ENCODE peak calls at places on chromosome X, in five cellular contexts. X is cardiac fibroblast, H is brain microvascular endothelial cell, Q is HCT116, C is choroid plexus epithelial cell. M is an unnamed sample.

GRCh38 chrX:9318213-9318612 is 146.6 kb upstream of the TBL1X start:
- DNase-seq in Q (no peak), H (no peak), C (no peak), X (no peak), M (no peak)

GRCh38 chrX:18885317-18886004 is 98.5 kb downstream of the PHKA2 start:
- DNase-seq in H (no peak), Q (no peak), X (peak), C (peak), M (peak)

GRCh38 chrX:35016051-35016450 is 73.5 kb downstream of the FAM47B start:
- DNase-seq in C (peak), H (peak), X (peak), Q (no peak), M (no peak)

GRCh38 chrX:123818243-123818642 is 41.6 kb upstream of the XIAP start:
- DNase-seq in X (peak), Q (no peak), C (peak), H (peak), M (peak)

GRCh38 chrX:53048169-53049126 is at the start of gene GPR173:
- DNase-seq in C (peak), H (peak), Q (no peak), X (peak), M (peak)

GRCh38 chrX:4253092-4253491 is 539.6 kb upstream of the PRKX start:
- DNase-seq in H (no peak), X (no peak), C (no peak), Q (no peak), M (no peak)

GRCh38 chrX:33211356-33212254 is at the start of gene DMD:
- DNase-seq in H (peak), X (peak), Q (no peak), C (peak), M (peak)

GRCh38 chrX:15815779-15816452 is 25.6 kb downstream of the ZRSR2 start:
- DNase-seq in C (peak), X (peak), Q (peak), H (no peak), M (peak)

GRCh38 chrX:39855748-39856129 is 242.0 kb downstream of the BCOR start:
- DNase-seq in X (peak), C (no peak), Q (peak), H (peak), M (peak)

GRCh38 chrX:83469551-83469950 is 38.5 kb upstream of the POU3F4 start:
- DNase-seq in X (peak), H (no peak), C (peak), Q (no peak), M (peak)

GRCh38 chrX:119407681-119408080 is 8.5 kb downstream of the SLC25A43 start:
- DNase-seq in X (peak), C (no peak), H (peak), Q (no peak), M (peak)

GRCh38 chrX:129682979-129683378 is 28.2 kb upstream of the APLN start:
- DNase-seq in C (no peak), Q (no peak), H (no peak), X (no peak), M (no peak)

GRCh38 chrX:129678881-129679195 is 24.1 kb upstream of the APLN start:
- DNase-seq in Q (no peak), X (no peak), C (no peak), H (no peak), M (no peak)

GRCh38 chrX:129679856-129680255 is 25.1 kb upstream of the APLN start:
- DNase-seq in H (no peak), X (peak), Q (no peak), C (no peak), M (peak)

GRCh38 chrX:129678176-129678880 is 23.6 kb upstream of the APLN start:
- DNase-seq in Q (no peak), C (no peak), H (no peak), X (no peak), M (no peak)
- TF ChIP-seq CTCF in Q (no peak), C (no peak), H (no peak), X (no peak), M (no peak)

GRCh38 chrX:85288992-85289723 is 45.4 kb downstream of the ZNF711 start:
- DNase-seq in X (no peak), Q (no peak), H (no peak), C (no peak), M (no peak)
- TF ChIP-seq CTCF in X (no peak), Q (peak), H (no peak), C (no peak), M (no peak)

GRCh38 chrX:102129473-102129872 is 4.0 kb downstream of the TCEAL2 start:
- DNase-seq in X (peak), Q (no peak), H (no peak), C (peak), M (peak)
- TF ChIP-seq CTCF in X (peak), Q (peak), H (peak), C (peak), M (peak)

DNA sequence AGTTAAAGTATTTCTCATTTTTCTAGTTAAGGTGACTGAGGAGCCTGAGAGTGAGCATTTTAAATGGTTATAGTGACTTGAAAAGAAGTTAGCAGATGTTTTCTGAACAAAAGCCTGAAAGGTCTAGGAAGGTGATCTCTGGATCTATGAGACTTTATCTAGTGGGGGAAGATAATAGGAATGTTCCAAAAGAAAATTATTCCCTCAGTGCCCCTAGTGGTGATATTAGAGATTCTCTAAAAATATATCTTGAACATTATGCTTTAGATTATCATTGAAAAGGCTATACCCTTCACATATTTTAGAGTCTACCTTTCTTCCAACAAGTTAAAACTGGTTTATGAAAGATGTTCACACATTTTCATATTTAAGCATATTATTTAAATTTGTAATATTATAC is 69.0 kb upstream of the SPANXN1 start:
- DNase-seq in C (no peak), X (no peak), H (no peak), Q (no peak), M (no peak)
- TF ChIP-seq CTCF in C (no peak), X (peak), H (peak), Q (no peak), M (peak)